ENCODE peak calls at places on chromosomes 16 and 17, in six cellular contexts. One of them, this sample, is unnamed.

GRCh38 chr17:36703860-36704266 is 102.5 kb downstream of the MRM1 start:
- DNase-seq in SK-N-MC: no peak
- DNase-seq in fibroblast of the aortic adventitia: peak; percentile 28
- DNase-seq in foreskin fibroblast: no peak
- DNase-seq in endothelial cell of umbilical vein: peak; percentile 21
- DNase-seq in ascending aorta: no peak
- DNase-seq in this sample: peak; percentile 37

GRCh38 chr16:30377050-30377811 is 2.6 kb downstream of the MYL11 start:
- DNase-seq in ascending aorta: no peak
- DNase-seq in SK-N-MC: no peak
- DNase-seq in foreskin fibroblast: no peak
- DNase-seq in endothelial cell of umbilical vein: no peak
- DNase-seq in fibroblast of the aortic adventitia: no peak
- DNase-seq in this sample: no peak

GRCh38 chr17:6455321-6455705 is 11.1 kb downstream of the PIMREG start:
- DNase-seq in fibroblast of the aortic adventitia: no peak
- DNase-seq in ascending aorta: no peak
- DNase-seq in SK-N-MC: no peak
- DNase-seq in endothelial cell of umbilical vein: no peak
- DNase-seq in foreskin fibroblast: no peak
- DNase-seq in this sample: peak; percentile 36

GRCh38 chr16:81907681-81908080 is 103.6 kb downstream of the SDR42E1 start:
- DNase-seq in endothelial cell of umbilical vein: no peak
- DNase-seq in foreskin fibroblast: no peak
- DNase-seq in ascending aorta: no peak
- DNase-seq in fibroblast of the aortic adventitia: no peak
- DNase-seq in SK-N-MC: no peak
- DNase-seq in this sample: no peak

GRCh38 chr17:65966311-65966710 is 225.6 kb downstream of the CEP112 start:
- DNase-seq in SK-N-MC: no peak
- DNase-seq in fibroblast of the aortic adventitia: no peak
- DNase-seq in foreskin fibroblast: no peak
- DNase-seq in ascending aorta: no peak
- DNase-seq in endothelial cell of umbilical vein: peak; percentile 81
- DNase-seq in this sample: no peak

GRCh38 chr17:64974750-64975317 is 55.6 kb upstream of the LRRC37A3 start:
- DNase-seq in SK-N-MC: no peak
- DNase-seq in ascending aorta: no peak
- DNase-seq in fibroblast of the aortic adventitia: no peak
- DNase-seq in foreskin fibroblast: no peak
- DNase-seq in endothelial cell of umbilical vein: peak; percentile 35
- DNase-seq in this sample: peak; percentile 12

GRCh38 chr17:82414548-82415281 is 3.4 kb upstream of the HEXD start:
- DNase-seq in endothelial cell of umbilical vein: peak; percentile 62
- DNase-seq in foreskin fibroblast: peak; percentile 55
- DNase-seq in ascending aorta: no peak
- DNase-seq in fibroblast of the aortic adventitia: peak; percentile 73
- DNase-seq in SK-N-MC: no peak
- DNase-seq in this sample: peak; percentile 76

GRCh38 chr17:31513731-31514427 is 122.4 kb downstream of the RAB11FIP4 start:
- DNase-seq in endothelial cell of umbilical vein: no peak
- DNase-seq in fibroblast of the aortic adventitia: no peak
- DNase-seq in SK-N-MC: no peak
- DNase-seq in foreskin fibroblast: no peak
- DNase-seq in ascending aorta: no peak
- DNase-seq in this sample: no peak

GRCh38 chr16:86485746-86486145 is 24.6 kb upstream of the FOXF1 start:
- DNase-seq in foreskin fibroblast: no peak
- DNase-seq in SK-N-MC: no peak
- DNase-seq in ascending aorta: no peak
- DNase-seq in endothelial cell of umbilical vein: no peak
- DNase-seq in fibroblast of the aortic adventitia: no peak
- DNase-seq in this sample: no peak

GRCh38 chr16:3465911-3466584 is 22.6 kb downstream of the NAA60 start:
- DNase-seq in fibroblast of the aortic adventitia: no peak
- DNase-seq in SK-N-MC: no peak
- DNase-seq in ascending aorta: no peak
- DNase-seq in endothelial cell of umbilical vein: no peak
- DNase-seq in foreskin fibroblast: no peak
- DNase-seq in this sample: no peak

DNA sequence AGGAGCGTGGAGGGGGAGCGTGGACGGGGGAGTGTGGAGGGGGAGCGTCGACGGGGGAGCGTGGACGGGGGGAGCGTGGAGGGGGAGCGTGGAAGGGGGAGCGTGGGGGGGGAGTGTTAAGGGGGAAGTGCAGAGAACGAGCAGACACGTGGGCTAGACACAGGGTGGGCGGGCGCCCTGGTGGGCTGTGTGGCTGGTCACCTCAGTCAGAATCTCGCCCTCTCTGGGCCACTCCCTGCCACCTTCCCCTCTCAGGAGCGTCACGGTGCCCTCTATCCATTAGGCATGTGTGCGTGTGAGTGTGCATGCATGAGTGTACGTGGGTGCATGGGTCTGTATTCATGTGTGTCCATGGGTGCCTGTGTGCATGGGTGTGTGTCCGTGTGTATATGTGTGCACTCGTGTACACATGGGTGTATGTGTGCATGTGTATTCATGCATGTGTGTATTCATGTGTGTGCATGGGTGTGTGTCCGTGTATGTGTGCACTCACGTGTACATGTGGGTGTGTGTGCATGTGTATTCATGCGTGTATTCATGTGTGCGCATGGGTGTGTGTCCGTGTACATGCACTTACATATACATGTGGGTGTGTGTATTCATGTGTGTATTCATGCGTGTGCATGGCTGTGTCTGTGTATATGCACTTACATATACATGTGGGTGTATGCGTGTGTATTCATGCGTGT is 49.3 kb upstream of the PABPN1L start:
- DNase-seq in ascending aorta: no peak
- DNase-seq in SK-N-MC: no peak
- DNase-seq in foreskin fibroblast: no peak
- DNase-seq in fibroblast of the aortic adventitia: no peak
- DNase-seq in endothelial cell of umbilical vein: no peak
- DNase-seq in this sample: no peak
- H3K4me3 ChIP-seq in ascending aorta: no peak overlapping the region
- H3K4me3 ChIP-seq in SK-N-MC: no peak overlapping the region
- H3K4me3 ChIP-seq in foreskin fibroblast: no peak overlapping the region
- H3K4me3 ChIP-seq in fibroblast of the aortic adventitia: no peak overlapping the region
- H3K4me3 ChIP-seq in endothelial cell of umbilical vein: no peak overlapping the region
- H3K4me3 ChIP-seq in this sample: no peak overlapping the region

GRCh38 chr17:7837375-7838290 is 3.6 kb downstream of the KDM6B start:
- DNase-seq in fibroblast of the aortic adventitia: peak; percentile 13
- DNase-seq in endothelial cell of umbilical vein: no peak
- DNase-seq in SK-N-MC: no peak
- DNase-seq in ascending aorta: no peak
- DNase-seq in foreskin fibroblast: no peak
- DNase-seq in this sample: peak; percentile 11

GRCh38 chr17:7839199-7839889 is 5.3 kb downstream of the KDM6B start:
- DNase-seq in fibroblast of the aortic adventitia: no peak
- DNase-seq in ascending aorta: no peak
- DNase-seq in SK-N-MC: no peak
- DNase-seq in foreskin fibroblast: no peak
- DNase-seq in endothelial cell of umbilical vein: no peak
- DNase-seq in this sample: no peak

GRCh38 chr17:7836596-7837374 is 2.8 kb downstream of the KDM6B start:
- DNase-seq in endothelial cell of umbilical vein: peak; percentile 92
- DNase-seq in SK-N-MC: peak; percentile 75
- DNase-seq in ascending aorta: peak; percentile 59
- DNase-seq in fibroblast of the aortic adventitia: peak; percentile 96
- DNase-seq in foreskin fibroblast: peak; percentile 98
- DNase-seq in this sample: peak; percentile 95

GRCh38 chr17:7839890-7840260 is 5.9 kb downstream of the KDM6B start:
- DNase-seq in endothelial cell of umbilical vein: no peak
- DNase-seq in ascending aorta: no peak
- DNase-seq in fibroblast of the aortic adventitia: peak; percentile 60
- DNase-seq in SK-N-MC: no peak
- DNase-seq in foreskin fibroblast: no peak
- DNase-seq in this sample: peak; percentile 70

GRCh38 chr17:7838291-7839075 is 4.5 kb downstream of the KDM6B start:
- DNase-seq in fibroblast of the aortic adventitia: peak; percentile 77
- DNase-seq in SK-N-MC: no peak
- DNase-seq in ascending aorta: no peak
- DNase-seq in endothelial cell of umbilical vein: no peak
- DNase-seq in foreskin fibroblast: peak; percentile 52
- DNase-seq in this sample: peak; percentile 79
- H3K4me3 ChIP-seq in fibroblast of the aortic adventitia: peak overlapping the region; percentile 65
- H3K4me3 ChIP-seq in SK-N-MC: peak overlapping the region; percentile 87
- H3K4me3 ChIP-seq in ascending aorta: no peak overlapping the region
- H3K4me3 ChIP-seq in endothelial cell of umbilical vein: no peak overlapping the region
- H3K4me3 ChIP-seq in foreskin fibroblast: peak overlapping the region; percentile 39
- H3K4me3 ChIP-seq in this sample: peak overlapping the region; percentile 53

GRCh38 chr16:78957328-78958100 is 643.0 kb downstream of the MAF start:
- DNase-seq in fibroblast of the aortic adventitia: no peak
- DNase-seq in ascending aorta: no peak
- DNase-seq in foreskin fibroblast: no peak
- DNase-seq in SK-N-MC: no peak
- DNase-seq in endothelial cell of umbilical vein: no peak
- DNase-seq in this sample: no peak

GRCh38 chr16:78961464-78961863 is 639.1 kb downstream of the MAF start:
- DNase-seq in SK-N-MC: no peak
- DNase-seq in ascending aorta: no peak
- DNase-seq in fibroblast of the aortic adventitia: no peak
- DNase-seq in foreskin fibroblast: no peak
- DNase-seq in endothelial cell of umbilical vein: no peak
- DNase-seq in this sample: no peak

GRCh38 chr16:78967948-78968347 is 632.6 kb downstream of the MAF start:
- DNase-seq in SK-N-MC: no peak
- DNase-seq in foreskin fibroblast: no peak
- DNase-seq in endothelial cell of umbilical vein: no peak
- DNase-seq in fibroblast of the aortic adventitia: no peak
- DNase-seq in ascending aorta: no peak
- DNase-seq in this sample: no peak

GRCh38 chr16:78962457-78962929 is 638.0 kb downstream of the MAF start:
- DNase-seq in SK-N-MC: no peak
- DNase-seq in fibroblast of the aortic adventitia: no peak
- DNase-seq in ascending aorta: no peak
- DNase-seq in foreskin fibroblast: no peak
- DNase-seq in endothelial cell of umbilical vein: no peak
- DNase-seq in this sample: no peak
- H3K4me3 ChIP-seq in SK-N-MC: no peak overlapping the region
- H3K4me3 ChIP-seq in fibroblast of the aortic adventitia: no peak overlapping the region
- H3K4me3 ChIP-seq in ascending aorta: no peak overlapping the region
- H3K4me3 ChIP-seq in foreskin fibroblast: no peak overlapping the region
- H3K4me3 ChIP-seq in endothelial cell of umbilical vein: no peak overlapping the region
- H3K4me3 ChIP-seq in this sample: no peak overlapping the region

DNA sequence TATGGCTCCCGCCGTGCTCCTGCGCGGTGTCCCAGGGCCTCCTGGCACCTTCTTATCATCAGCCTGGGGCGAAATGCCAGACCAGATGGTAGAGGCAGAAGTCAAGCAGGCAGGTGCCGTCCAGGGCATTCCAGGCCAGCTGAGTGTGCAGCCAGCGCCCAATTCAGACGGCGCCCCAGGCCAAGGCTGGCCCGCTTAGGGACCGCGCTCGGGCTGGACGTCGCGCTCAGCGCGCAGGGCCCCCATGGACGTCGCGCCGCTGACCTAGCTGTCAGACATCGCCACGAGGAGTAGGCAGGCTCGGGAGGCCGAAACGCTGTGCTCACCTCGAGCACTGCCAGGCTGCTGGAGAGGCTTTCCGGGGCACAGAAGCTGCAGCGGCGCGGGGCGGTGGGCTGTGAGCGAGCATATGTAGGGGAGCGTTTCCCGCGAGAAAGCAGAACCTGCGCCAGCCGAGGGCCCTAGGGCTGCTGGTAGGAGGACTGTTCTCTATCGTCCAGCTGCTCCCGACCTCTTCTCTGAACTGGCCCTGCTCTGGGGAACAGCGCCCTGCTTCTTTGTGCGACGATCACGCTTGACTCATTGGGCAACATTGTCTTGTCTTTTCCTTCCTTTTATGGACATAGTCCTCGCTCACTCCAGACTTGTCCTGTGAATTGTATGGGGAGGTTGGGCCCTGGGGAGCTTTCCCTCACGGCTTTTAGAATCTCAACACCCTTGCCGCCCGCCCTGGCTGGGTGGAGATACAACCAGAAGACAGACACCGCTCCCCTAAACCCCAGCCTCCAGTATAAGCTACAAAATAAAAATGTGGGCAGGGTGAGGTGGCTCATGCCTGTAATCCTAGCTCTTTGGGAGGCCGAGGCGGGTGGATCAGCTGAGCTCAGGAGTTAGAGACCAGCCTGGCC is 8.4 kb upstream of the CA4 start:
- DNase-seq in fibroblast of the aortic adventitia: no peak
- DNase-seq in foreskin fibroblast: peak; percentile 23
- DNase-seq in ascending aorta: no peak
- DNase-seq in endothelial cell of umbilical vein: no peak
- DNase-seq in SK-N-MC: no peak
- DNase-seq in this sample: no peak
- H3K4me3 ChIP-seq in fibroblast of the aortic adventitia: no peak overlapping the region
- H3K4me3 ChIP-seq in foreskin fibroblast: no peak overlapping the region
- H3K4me3 ChIP-seq in ascending aorta: peak overlapping the region; percentile 15
- H3K4me3 ChIP-seq in endothelial cell of umbilical vein: no peak overlapping the region
- H3K4me3 ChIP-seq in SK-N-MC: no peak overlapping the region
- H3K4me3 ChIP-seq in this sample: no peak overlapping the region

GRCh38 chr17:78258323-78259229 is 27.1 kb downstream of the TMEM235 start:
- DNase-seq in fibroblast of the aortic adventitia: no peak
- DNase-seq in SK-N-MC: no peak
- DNase-seq in ascending aorta: no peak
- DNase-seq in endothelial cell of umbilical vein: peak; percentile 72
- DNase-seq in foreskin fibroblast: no peak
- DNase-seq in this sample: peak; percentile 94
- H3K4me3 ChIP-seq in fibroblast of the aortic adventitia: no peak overlapping the region
- H3K4me3 ChIP-seq in SK-N-MC: peak overlapping the region; percentile 49
- H3K4me3 ChIP-seq in ascending aorta: no peak overlapping the region
- H3K4me3 ChIP-seq in endothelial cell of umbilical vein: no peak overlapping the region
- H3K4me3 ChIP-seq in foreskin fibroblast: no peak overlapping the region
- H3K4me3 ChIP-seq in this sample: no peak overlapping the region

DNA sequence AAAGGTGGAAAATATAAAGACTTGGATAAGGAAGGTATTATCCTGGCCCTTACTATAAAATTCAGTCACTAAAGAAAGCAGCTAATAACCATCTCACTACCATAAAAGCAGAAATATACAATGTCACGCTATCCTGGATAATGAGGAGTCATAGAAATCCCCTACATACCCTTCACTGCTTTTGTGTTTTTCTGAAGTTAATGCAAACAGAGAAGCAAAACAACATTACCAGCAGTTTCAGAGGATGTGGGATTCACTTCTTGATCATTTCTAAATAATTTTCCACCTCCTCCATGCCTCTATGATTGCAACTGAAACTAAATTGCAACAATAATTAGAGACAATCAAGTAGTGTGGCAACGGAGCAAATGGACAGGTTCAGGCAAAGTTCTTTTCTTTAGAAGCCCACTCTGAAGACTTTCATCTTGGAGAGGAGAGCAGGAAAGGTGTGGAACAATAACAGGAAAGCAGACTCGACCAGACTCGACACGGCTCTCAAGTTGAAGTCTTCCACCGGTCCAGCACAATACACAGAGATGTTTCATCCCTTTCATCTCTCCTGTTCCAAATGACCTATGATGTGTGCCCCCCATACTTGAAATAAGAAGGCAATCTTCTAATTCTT is 10.2 kb downstream of the CYTH1 start:
- DNase-seq in fibroblast of the aortic adventitia: no peak
- DNase-seq in SK-N-MC: no peak
- DNase-seq in foreskin fibroblast: no peak
- DNase-seq in ascending aorta: no peak
- DNase-seq in endothelial cell of umbilical vein: peak; percentile 65
- DNase-seq in this sample: no peak
- H3K4me3 ChIP-seq in fibroblast of the aortic adventitia: no peak overlapping the region
- H3K4me3 ChIP-seq in SK-N-MC: no peak overlapping the region
- H3K4me3 ChIP-seq in foreskin fibroblast: no peak overlapping the region
- H3K4me3 ChIP-seq in ascending aorta: no peak overlapping the region
- H3K4me3 ChIP-seq in endothelial cell of umbilical vein: no peak overlapping the region
- H3K4me3 ChIP-seq in this sample: no peak overlapping the region

This sample was measured in choroid plexus epithelial cell.